ENCODE peak calls at places on chromosomes 4 and X, in ten cellular contexts. W is IMR-90, Y is endothelial cell of umbilical vein, N is B cell, Z is foreskin fibroblast, J is astrocyte of the cerebellum, E is GM13976, T is HL-60, P is dorsolateral prefrontal cortex, C is brain microvascular endothelial cell. O is an unnamed sample.
A peak's percentile ranks its signal among the peaks of the same experiment; 100 is the strongest.

GRCh38 chrX:131816551-131817136 is 206.5 kb upstream of the STK26 start:
- DNase-seq in E (peak; percentile 39), Z (peak; percentile 30), J (peak; percentile 66), N (peak; percentile 49), C (peak; percentile 65), W (peak; percentile 74), P (peak; percentile 69), Y (peak; percentile 42), T (peak; percentile 82), O (no peak)

GRCh38 chrX:30302957-30303356 is 6.2 kb downstream of the NR0B1 start:
- DNase-seq in E (no peak), T (no peak), C (no peak), W (no peak), N (no peak), Z (peak; percentile 56), J (no peak), P (peak; percentile 58), Y (no peak), O (no peak)

GRCh38 chrX:1393871-1394615 is 2.1 kb upstream of the SLC25A6 start:
- DNase-seq in T (no peak), J (no peak), E (no peak), W (no peak), C (no peak), P (peak; percentile 20), Y (no peak), Z (no peak), N (no peak), O (no peak)

GRCh38 chrX:17922303-17922702 is 61.2 kb upstream of the RAI2 start:
- DNase-seq in W (no peak), C (no peak), J (no peak), P (no peak), T (no peak), Y (no peak), Z (no peak), E (no peak), N (no peak), O (no peak)

GRCh38 chr4:79597266-79597665 is 189.2 kb upstream of the GK2 start:
- DNase-seq in Z (no peak), W (peak; percentile 31), Y (no peak), E (no peak), N (no peak), T (no peak), J (peak; percentile 60), C (peak; percentile 84), P (no peak), O (no peak)

GRCh38 chr4:168631241-168632151 is 134.6 kb downstream of the PALLD start:
- DNase-seq in J (peak; percentile 86), N (no peak), Y (peak; percentile 72), Z (no peak), W (peak; percentile 55), E (no peak), C (peak; percentile 60), T (no peak), P (no peak), O (peak; percentile 75)

GRCh38 chr4:141169391-141169790 is 36.1 kb upstream of the RNF150 start:
- DNase-seq in Z (no peak), W (no peak), T (no peak), E (no peak), C (no peak), Y (no peak), J (no peak), P (no peak), N (no peak), O (no peak)

GRCh38 chr4:169225058-169225751 is 45.6 kb downstream of the SH3RF1 start:
- DNase-seq in C (peak; percentile 79), P (no peak), T (no peak), E (no peak), Z (peak; percentile 93), Y (peak; percentile 87), N (no peak), J (peak; percentile 63), W (peak; percentile 98), O (no peak)

GRCh38 chr4:109278594-109279031 is 23.8 kb downstream of the COL25A1 start:
- DNase-seq in E (peak; percentile 24), W (no peak), J (no peak), P (no peak), C (no peak), T (no peak), Y (no peak), Z (no peak), N (no peak), O (no peak)

GRCh38 chr4:177532363-177532762 is 90.1 kb upstream of the AGA start:
- DNase-seq in T (no peak), Z (no peak), W (peak; percentile 19), J (no peak), C (no peak), N (no peak), P (no peak), E (no peak), Y (no peak), O (no peak)

GRCh38 chr4:702618-703048 is 3.0 kb upstream of the PCGF3 start:
- DNase-seq in Z (no peak), J (no peak), N (no peak), T (no peak), Y (no peak), E (no peak), P (no peak), W (no peak), C (no peak), O (no peak)

GRCh38 chr4:184167576-184167975 is 50.1 kb downstream of the ENPP6 start:
- DNase-seq in W (no peak), E (peak; percentile 36), N (no peak), Z (no peak), Y (no peak), P (no peak), T (no peak), J (no peak), C (no peak), O (no peak)

GRCh38 chr4:15894923-15895411 is 43.6 kb downstream of the FGFBP1 start:
- DNase-seq in Z (no peak), T (no peak), W (peak; percentile 18), N (no peak), Y (no peak), P (no peak), C (no peak), J (peak; percentile 40), E (no peak), O (no peak)

GRCh38 chr4:13325744-13326143 is 158.4 kb downstream of the RAB28 start:
- DNase-seq in W (no peak), T (no peak), E (no peak), Y (no peak), P (no peak), J (no peak), N (no peak), Z (no peak), C (no peak), O (no peak)

GRCh38 chr4:147580396-147580795 is 36.8 kb upstream of the TMEM184C start:
- DNase-seq in C (peak; percentile 32), E (no peak), N (no peak), Z (no peak), W (peak; percentile 82), P (no peak), Y (peak; percentile 15), J (no peak), T (no peak), O (no peak)

GRCh38 chr4:7993671-7994070 is 54.0 kb upstream of the AFAP1 start:
- DNase-seq in E (no peak), N (no peak), J (no peak), Y (no peak), T (no peak), W (no peak), Z (no peak), P (no peak), C (no peak), O (no peak)
- TF ChIP-seq CTCF in E (no peak), N (no peak), J (no peak), Y (no peak), T (no peak), W (no peak), Z (no peak), P (no peak), C (no peak), O (no peak)

GRCh38 chrX:109049903-109050302 is 313.5 kb upstream of the IRS4 start:
- DNase-seq in J (no peak), Z (no peak), Y (no peak), C (no peak), T (no peak), N (no peak), W (no peak), P (no peak), E (no peak), O (no peak)
- TF ChIP-seq CTCF in J (no peak), Z (no peak), Y (no peak), C (peak; percentile 34), T (no peak), N (no peak), W (no peak), P (no peak), E (no peak), O (peak; percentile 51)

GRCh38 chrX:136850441-136851175 is 29.9 kb downstream of the RBMX start:
- DNase-seq in E (no peak), C (no peak), P (no peak), J (no peak), Y (peak; percentile 2), W (no peak), N (no peak), T (peak; percentile 44), Z (no peak), O (no peak)

GRCh38 chrX:136858007-136858756 is 22.3 kb downstream of the RBMX start:
- DNase-seq in Y (no peak), C (no peak), T (no peak), N (no peak), W (no peak), J (no peak), E (no peak), P (no peak), Z (no peak), O (no peak)

GRCh38 chrX:136851526-136851925 is 29.0 kb downstream of the RBMX start:
- DNase-seq in C (no peak), P (no peak), Z (no peak), Y (no peak), T (no peak), J (no peak), N (no peak), W (no peak), E (no peak), O (no peak)

GRCh38 chrX:136856527-136856926 is 24.0 kb downstream of the RBMX start:
- DNase-seq in C (no peak), W (no peak), Z (no peak), N (no peak), Y (no peak), E (peak; percentile 26), P (no peak), T (peak; percentile 48), J (no peak), O (no peak)

GRCh38 chrX:136856050-136856449 is 24.5 kb downstream of the RBMX start:
- DNase-seq in N (no peak), Y (no peak), J (no peak), P (no peak), E (no peak), W (no peak), C (no peak), T (no peak), Z (no peak), O (no peak)
- TF ChIP-seq CTCF in N (no peak), Y (no peak), J (no peak), P (no peak), E (no peak), W (no peak), C (no peak), T (no peak), Z (no peak), O (no peak)

DNA sequence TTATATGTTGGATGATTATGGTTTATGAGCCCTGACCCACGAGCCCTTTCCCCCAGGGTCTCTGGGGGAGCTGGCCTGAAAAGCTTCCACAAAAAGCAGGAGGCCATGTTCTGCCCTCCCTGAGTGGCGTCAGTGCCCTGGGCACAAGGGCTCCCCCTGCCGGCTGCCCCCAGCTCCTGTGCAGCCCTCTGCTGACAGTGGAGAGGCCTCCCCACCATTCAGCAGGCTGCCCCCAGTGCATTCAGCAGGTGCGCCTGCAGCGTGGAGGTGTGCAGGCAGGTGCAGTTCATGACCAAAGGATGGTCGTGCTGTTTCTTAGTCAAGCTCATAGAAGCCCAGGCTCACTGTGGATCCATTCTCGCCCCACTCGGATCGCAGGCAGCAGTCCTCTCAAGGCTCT is 12.5 kb upstream of the S100P start:
- DNase-seq in C (no peak), J (no peak), T (peak; percentile 65), P (peak; percentile 13), E (no peak), W (no peak), N (no peak), Z (no peak), Y (no peak), O (no peak)
- TF ChIP-seq CTCF in C (no peak), J (no peak), T (peak; percentile 46), P (no peak), E (peak; percentile 33), W (no peak), N (no peak), Z (no peak), Y (peak; percentile 7), O (no peak)

O was measured in progenitor cell of endocrine pancreas.